ENCODE peak calls at places on chromosomes 16 and 17, in six cellular contexts. M is MM.1S; Z is fibroblast of lung; I is CD4-positive, alpha-beta T cell; B is tibial artery; J is neural progenitor cell. F is an unnamed sample. For H3K9me3, the result is how much of the 10 kb centered on the place peaks cover.

GRCh38 chr17:63697341-63698286 is 2.3 kb downstream of the LIMD2 start:
- DNase-seq in M (peak), Z (no peak), B (no peak), J (peak), I (peak), F (peak)

GRCh38 chr17:64938925-64939474 is 19.7 kb upstream of the LRRC37A3 start:
- DNase-seq in M (peak), Z (no peak), J (peak), B (no peak), I (peak), F (peak)

GRCh38 chr17:78774956-78775571 is 7.0 kb downstream of the CYTH1 start:
- DNase-seq in B (no peak), M (peak), J (no peak), I (peak), Z (no peak), F (no peak)

GRCh38 chr17:41910701-41911391 is 7.9 kb downstream of the ACLY start:
- DNase-seq in J (no peak), B (no peak), M (no peak), I (no peak), Z (peak), F (no peak)

GRCh38 chr17:18925187-18925586 is 26.8 kb upstream of the SLC5A10 start:
- DNase-seq in I (no peak), J (no peak), Z (no peak), B (no peak), M (no peak), F (no peak)

GRCh38 chr17:78019367-78019975 is 61.0 kb downstream of the TNRC6C start:
- DNase-seq in B (no peak), J (no peak), M (peak), Z (peak), I (no peak), F (no peak)

GRCh38 chr17:78144736-78145641 is 1.2 kb upstream of the C17orf99 start:
- DNase-seq in Z (no peak), I (no peak), J (no peak), M (no peak), B (no peak), F (peak)

GRCh38 chr17:76383645-76384221 is 676 bp upstream of the SPHK1 start:
- DNase-seq in M (peak), B (no peak), I (peak), Z (peak), J (peak), F (peak)

GRCh38 chr17:57077000-57077399 is 8.0 kb upstream of the AKAP1 start:
- DNase-seq in J (no peak), M (no peak), Z (no peak), I (no peak), B (no peak), F (no peak)

GRCh38 chr16:67404740-67405226 is 11.5 kb upstream of the TPPP3 start:
- DNase-seq in B (no peak), Z (no peak), I (no peak), J (no peak), M (no peak), F (no peak)

GRCh38 chr17:78769200-78769773 is 12.8 kb downstream of the CYTH1 start:
- DNase-seq in J (no peak), B (no peak), Z (no peak), M (no peak), I (no peak), F (no peak)

GRCh38 chr17:74513987-74514631 is 17.2 kb downstream of the CD300LB start:
- DNase-seq in B (peak), I (no peak), M (peak), Z (peak), J (peak), F (no peak)

GRCh38 chr16:30051518-30051917 is 14.0 kb upstream of the ALDOA start:
- DNase-seq in M (no peak), B (no peak), I (no peak), J (no peak), Z (peak), F (no peak)

GRCh38 chr17:26962255-26963162 is 331.4 kb upstream of the WSB1 start:
- DNase-seq in B (no peak), M (no peak), J (peak), Z (no peak), I (no peak), F (no peak)

GRCh38 chr17:81109957-81110356 is 55.4 kb upstream of the PVALEF start:
- DNase-seq in M (no peak), Z (peak), I (no peak), J (no peak), B (no peak), F (no peak)

GRCh38 chr16:1163567-1164055 is 10.7 kb downstream of the CACNA1H start:
- DNase-seq in J (no peak), I (no peak), M (no peak), B (no peak), Z (peak), F (no peak)

GRCh38 chr16:58032710-58033293 is 7.2 kb downstream of the MMP15 start:
- DNase-seq in I (no peak), J (no peak), Z (no peak), M (no peak), B (no peak), F (peak)

GRCh38 chr17:76683011-76683755 is 27.6 kb downstream of the MXRA7 start:
- DNase-seq in Z (no peak), J (peak), I (no peak), M (no peak), B (no peak), F (no peak)

GRCh38 chr17:75457047-75457654 is 716 bp downstream of the TMEM94 start:
- DNase-seq in I (no peak), J (peak), B (no peak), Z (peak), M (no peak), F (peak)

GRCh38 chr17:80855968-80856862 is 135.4 kb upstream of the CHMP6 start:
- DNase-seq in M (no peak), J (no peak), Z (peak), B (peak), I (peak), F (no peak)

GRCh38 chr16:71645450-71645849 is 19.5 kb downstream of the MARVELD3 start:
- DNase-seq in J (peak), I (no peak), M (peak), Z (peak), B (no peak), F (no peak)

GRCh38 chr17:32854177-32854576 is 22.7 kb downstream of the MYO1D start:
- DNase-seq in J (no peak), M (no peak), Z (peak), B (no peak), I (no peak), F (no peak)

GRCh38 chr16:72848759-72849664 is 198.9 kb downstream of the ZFHX3 start:
- DNase-seq in I (no peak), B (peak), M (no peak), Z (peak), J (peak), F (peak)

GRCh38 chr17:16439867-16440351 is 24.5 kb downstream of the TRPV2 start:
- DNase-seq in M (peak), J (no peak), Z (no peak), I (no peak), B (no peak), F (no peak)

GRCh38 chr17:17126131-17127110 is 79.7 kb downstream of the PLD6 start:
- DNase-seq in Z (no peak), B (peak), J (no peak), M (no peak), I (no peak), F (no peak)

GRCh38 chr17:39196820-39197331 is 593 bp downstream of the CACNB1 start:
- DNase-seq in Z (no peak), J (peak), I (no peak), B (peak), M (peak), F (peak)

GRCh38 chr17:75572713-75573539 is 14.7 kb upstream of the MYO15B start:
- DNase-seq in B (no peak), M (no peak), J (no peak), I (no peak), Z (no peak), F (peak)

GRCh38 chr17:79986441-79987186 is 49.1 kb downstream of the TBC1D16 start:
- DNase-seq in B (no peak), J (no peak), Z (peak), I (no peak), M (no peak), F (no peak)

GRCh38 chr17:68360198-68360597 is 68.9 kb downstream of the ARSG start:
- DNase-seq in Z (no peak), B (no peak), J (no peak), M (no peak), I (no peak), F (no peak)

GRCh38 chr17:60720763-60721531 is 43.3 kb downstream of the BCAS3 start:
- DNase-seq in M (peak), J (peak), Z (peak), B (no peak), I (no peak), F (no peak)

GRCh38 chr17:81695801-81696200 is 7.4 kb upstream of the MRPL12 start:
- DNase-seq in Z (no peak), J (no peak), I (no peak), M (no peak), B (no peak), F (no peak)

GRCh38 chr17:40191237-40192208 is 14.3 kb downstream of the RAPGEFL1 start:
- DNase-seq in M (peak), Z (peak), I (peak), J (peak), B (peak), F (peak)

GRCh38 chr17:81300586-81301155 is 5.6 kb upstream of the SLC38A10 start:
- DNase-seq in I (no peak), M (no peak), J (no peak), Z (no peak), B (no peak), F (no peak)

GRCh38 chr16:1771072-1771863 is at the start of gene NME3:
- DNase-seq in M (peak), I (peak), B (peak), J (peak), Z (peak), F (peak)

GRCh38 chr16:53546988-53547391 is 44.0 kb upstream of the AKTIP start:
- DNase-seq in J (peak), M (no peak), I (no peak), Z (no peak), B (no peak), F (no peak)
- TF ChIP-seq CTCF in J (peak), M (peak), I (no peak), Z (no peak), B (no peak), F (peak)

DNA sequence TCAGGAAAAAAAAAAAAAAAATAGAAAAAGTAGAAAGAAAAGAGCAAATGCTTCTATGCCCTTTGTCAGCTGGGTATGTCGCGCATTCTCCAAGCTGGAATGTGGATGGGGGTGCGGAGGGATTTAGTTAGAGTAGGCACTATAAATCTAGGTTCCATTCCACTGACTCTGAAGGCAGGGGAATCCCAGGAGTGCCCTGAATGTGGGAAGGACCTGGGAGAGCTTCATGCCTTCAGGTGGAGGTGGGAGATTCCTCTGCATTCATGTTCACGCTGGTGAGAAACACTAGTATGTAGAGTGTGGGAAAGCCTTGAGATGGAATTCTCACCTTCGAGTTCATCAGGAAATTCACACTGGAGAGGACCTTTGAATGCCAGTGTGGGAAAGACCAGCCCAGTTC is 12.4 kb downstream of the ZNF232 start:
- DNase-seq in Z (no peak), M (no peak), J (no peak), B (no peak), I (no peak), F (no peak)
- H3K9me3 ChIP-seq in Z (under half), M (under half), J (under half), B (under half), I (under half), F (under half)

GRCh38 chr16:11254913-11255736 is 879 bp downstream of the SOCS1 start:
- DNase-seq in Z (peak), I (peak), M (peak), J (peak), B (peak), F (peak)
- TF ChIP-seq CTCF in Z (no peak), I (no peak), M (peak), J (no peak), B (no peak), F (no peak)

GRCh38 chr16:35305476-35305875 is 1846.1 kb downstream of the TP53TG3F start:
- DNase-seq in J (no peak), Z (no peak), I (no peak), B (no peak), M (no peak), F (no peak)

GRCh38 chr16:35311475-35311874 is 1852.1 kb downstream of the TP53TG3F start:
- DNase-seq in J (no peak), B (no peak), M (no peak), I (no peak), Z (no peak), F (no peak)

GRCh38 chr16:35310999-35311398 is 1851.6 kb downstream of the TP53TG3F start:
- DNase-seq in M (no peak), Z (no peak), B (no peak), I (no peak), J (no peak), F (no peak)

GRCh38 chr16:35306915-35307314 is 1847.5 kb downstream of the TP53TG3F start:
- DNase-seq in Z (no peak), B (no peak), J (no peak), M (no peak), I (no peak), F (no peak)

DNA sequence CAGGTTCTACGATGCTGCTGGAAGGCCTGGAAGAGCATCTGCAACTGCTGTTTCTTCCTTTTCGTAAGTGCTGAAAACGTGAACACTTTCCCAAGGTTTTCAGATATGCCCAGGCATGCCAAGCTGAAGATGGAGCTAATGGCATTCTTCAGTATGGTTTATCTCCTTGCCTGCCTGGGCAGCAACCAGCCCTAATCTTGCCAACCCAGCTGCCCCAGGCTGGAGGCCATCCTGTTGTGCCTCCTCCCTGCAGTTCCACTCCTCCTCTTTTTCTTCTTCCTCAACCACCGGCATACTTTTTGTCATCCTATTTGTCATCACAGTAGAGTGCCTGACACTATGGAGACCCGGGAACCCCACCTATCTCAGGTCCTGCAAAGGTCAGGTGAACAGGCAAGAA is 1849.3 kb downstream of the TP53TG3F start:
- DNase-seq in J (no peak), I (no peak), B (no peak), Z (no peak), M (no peak), F (no peak)
- H3K9me3 ChIP-seq in J (under half), I (under half), B (under half), Z (under half), M (under half), F (under half)

F was measured in upper lobe of right lung.